ENCODE peak calls at places on chromosome 10, in nine cellular contexts. M is activated naive CD4-positive, alpha-beta T cell; Z is Calu3; Q is activated CD8-positive, alpha-beta memory T cell treated with anti-CD3 and anti-CD28 coated beads, Interleukin-2, amount 10 ng/mL, durations not matched to agents 7 days and 5 days; S is OCI-LY7; G is NCI-H1694 treated with DMSO at 0.1 percent for 48 hours; I is stimulated activated CD4-positive, alpha-beta T cell treated with anti-CD3 and anti-CD28 coated beads, Interleukin-12 subunit alpha, Interleukin-12 subunit beta, amount 100 ng/mL, for 48 hours; U is activated CD4-positive, alpha-beta T cell treated with anti-CD3 and anti-CD28 coated beads for 24 hours; Y is foreskin fibroblast. E is an unnamed sample.
A peak's percentile ranks its signal among the peaks of the same experiment; 100 is the strongest.

GRCh38 chr10:11176746-11177145 is 159.1 kb downstream of the CELF2 start:
- DNase-seq in M (no peak), Z (no peak), Q (peak; percentile 89), S (peak; percentile 43), G (no peak), I (no peak), U (no peak), Y (no peak), E (peak; percentile 76)

GRCh38 chr10:104022020-104022419 is 55.1 kb downstream of the SLK start:
- DNase-seq in M (no peak), Z (no peak), Q (no peak), S (no peak), G (no peak), I (no peak), U (no peak), Y (no peak), E (no peak)

GRCh38 chr10:14146501-14146900 is 184.2 kb downstream of the FRMD4A start:
- DNase-seq in M (no peak), Z (no peak), Q (no peak), S (no peak), G (no peak), I (no peak), U (no peak), Y (peak; percentile 18), E (no peak)

GRCh38 chr10:112131996-112132395 is 51.6 kb downstream of the GPAM start:
- DNase-seq in M (no peak), Z (no peak), Q (no peak), S (no peak), G (no peak), I (no peak), U (no peak), Y (no peak), E (no peak)

GRCh38 chr10:129626801-129627434 is 159.9 kb downstream of the MGMT start:
- DNase-seq in M (no peak), Z (no peak), Q (no peak), S (no peak), G (no peak), I (no peak), U (no peak), Y (no peak), E (no peak)

GRCh38 chr10:124652701-124653100 is 91.5 kb downstream of the FAM53B start:
- DNase-seq in M (no peak), Z (no peak), Q (no peak), S (no peak), G (no peak), I (no peak), U (no peak), Y (no peak), E (no peak)

GRCh38 chr10:8893102-8893501 is 838.6 kb downstream of the GATA3 start:
- DNase-seq in M (no peak), Z (no peak), Q (no peak), S (no peak), G (no peak), I (no peak), U (no peak), Y (no peak), E (no peak)

GRCh38 chr10:119031496-119032059 is 2.1 kb downstream of the NANOS1 start:
- DNase-seq in M (no peak), Z (no peak), Q (no peak), S (no peak), G (no peak), I (no peak), U (no peak), Y (no peak), E (no peak)

GRCh38 chr10:17910144-17910789 is 41.5 kb upstream of the SLC39A12 start:
- DNase-seq in M (no peak), Z (peak; percentile 20), Q (no peak), S (peak; percentile 50), G (peak; percentile 25), I (no peak), U (no peak), Y (peak; percentile 39), E (peak; percentile 38)

GRCh38 chr10:47025540-47026300 is 114.5 kb downstream of the PTPN20 start:
- DNase-seq in M (no peak), Z (no peak), Q (peak; percentile 32), S (no peak), G (no peak), I (no peak), U (no peak), Y (no peak), E (no peak)

GRCh38 chr10:124420254-124420653 is 1.5 kb upstream of the OAT start:
- DNase-seq in M (no peak), Z (no peak), Q (no peak), S (no peak), G (no peak), I (no peak), U (no peak), Y (no peak), E (no peak)

GRCh38 chr10:75228834-75229233 is 6.9 kb downstream of the COMTD1 start:
- DNase-seq in M (no peak), Z (no peak), Q (no peak), S (no peak), G (no peak), I (no peak), U (no peak), Y (no peak), E (no peak)

GRCh38 chr10:126179637-126180036 is 208.6 kb downstream of the ADAM12 start:
- DNase-seq in M (no peak), Z (no peak), Q (no peak), S (no peak), G (no peak), I (no peak), U (no peak), Y (no peak), E (no peak)

GRCh38 chr10:84329094-84329611 is 764 bp downstream of the CCSER2 start:
- DNase-seq in M (peak; percentile 26), Z (no peak), Q (peak; percentile 89), S (peak; percentile 72), G (peak; percentile 45), I (peak; percentile 72), U (peak; percentile 57), Y (no peak), E (peak; percentile 90)

GRCh38 chr10:3527144-3527543 is 257.9 kb downstream of the KLF6 start:
- DNase-seq in M (no peak), Z (no peak), Q (no peak), S (no peak), G (no peak), I (no peak), U (no peak), Y (no peak), E (no peak)

E was measured in activated CD8-positive, alpha-beta T cell treated with anti-CD3 and anti-CD28 coated beads for 36 hours.